ENCODE peak calls at places on chromosomes 12 and 14, in six cellular contexts. S is astrocyte, E is aorta, H is left ventricle myocardium inferior, V is A549, T is fibroblast of lung. O is an unnamed sample.
A peak's percentile ranks its signal among the peaks of the same experiment; 100 is the strongest.

GRCh38 chr12:10136637-10137205 is 6.7 kb upstream of the CLEC7A start:
- DNase-seq in S (no peak), E (no peak), H (no peak), V (no peak), T (no peak), O (no peak)

GRCh38 chr14:95023886-95024285 is 133.4 kb downstream of the DICER1 start:
- DNase-seq in S (peak; percentile 3), E (no peak), H (no peak), V (no peak), T (peak; percentile 3), O (no peak)

GRCh38 chr12:13241833-13242232 is 45.3 kb downstream of the EMP1 start:
- DNase-seq in S (no peak), E (no peak), H (no peak), V (peak; percentile 86), T (no peak), O (no peak)

GRCh38 chr14:93023039-93023438 is 92.7 kb downstream of the ITPK1 start:
- DNase-seq in S (no peak), E (no peak), H (no peak), V (peak; percentile 64), T (no peak), O (no peak)

GRCh38 chr12:47276253-47277070 is 196.7 kb upstream of the AMIGO2 start:
- DNase-seq in S (no peak), E (no peak), H (no peak), V (peak; percentile 85), T (peak; percentile 79), O (peak; percentile 64)

GRCh38 chr12:4858385-4858784 is 51.3 kb upstream of the KCNA1 start:
- DNase-seq in S (no peak), E (no peak), H (no peak), V (no peak), T (no peak), O (no peak)

GRCh38 chr14:83473846-83474245 is 1940.2 kb upstream of the SEL1L start:
- DNase-seq in S (peak; percentile 2), E (no peak), H (no peak), V (no peak), T (peak; percentile 24), O (no peak)

GRCh38 chr14:38951451-38951850 is 151.6 kb downstream of the SEC23A start:
- DNase-seq in S (peak; percentile 70), E (no peak), H (no peak), V (no peak), T (peak; percentile 80), O (no peak)

GRCh38 chr12:79934309-79935020 is 432 bp downstream of the PPP1R12A start:
- DNase-seq in S (peak; percentile 29), E (peak; percentile 79), H (no peak), V (no peak), T (peak; percentile 56), O (peak; percentile 62)

GRCh38 chr12:98750511-98750910 is 105.4 kb downstream of the APAF1 start:
- DNase-seq in S (no peak), E (no peak), H (no peak), V (no peak), T (peak; percentile 22), O (no peak)

GRCh38 chr12:5318874-5319273 is 113.0 kb upstream of the NTF3 start:
- DNase-seq in S (peak; percentile 65), E (no peak), H (no peak), V (no peak), T (peak; percentile 75), O (no peak)

GRCh38 chr12:115001538-115001937 is 317.6 kb upstream of the TBX3 start:
- DNase-seq in S (no peak), E (no peak), H (no peak), V (no peak), T (no peak), O (no peak)
- H3K4me3 ChIP-seq in S (no peak overlapping the region), E (no peak overlapping the region), H (no peak overlapping the region), V (no peak overlapping the region), T (no peak overlapping the region), O (no peak overlapping the region)

GRCh38 chr14:73732006-73732405 is 17.8 kb upstream of the PNMA1 start:
- DNase-seq in S (no peak), E (no peak), H (no peak), V (no peak), T (no peak), O (peak; percentile 19)
- H3K27ac ChIP-seq in S (no peak overlapping the region), E (peak overlapping the region; percentile 29), H (peak overlapping the region; percentile 55), V (no peak overlapping the region), T (no peak overlapping the region), O (no peak overlapping the region)

DNA sequence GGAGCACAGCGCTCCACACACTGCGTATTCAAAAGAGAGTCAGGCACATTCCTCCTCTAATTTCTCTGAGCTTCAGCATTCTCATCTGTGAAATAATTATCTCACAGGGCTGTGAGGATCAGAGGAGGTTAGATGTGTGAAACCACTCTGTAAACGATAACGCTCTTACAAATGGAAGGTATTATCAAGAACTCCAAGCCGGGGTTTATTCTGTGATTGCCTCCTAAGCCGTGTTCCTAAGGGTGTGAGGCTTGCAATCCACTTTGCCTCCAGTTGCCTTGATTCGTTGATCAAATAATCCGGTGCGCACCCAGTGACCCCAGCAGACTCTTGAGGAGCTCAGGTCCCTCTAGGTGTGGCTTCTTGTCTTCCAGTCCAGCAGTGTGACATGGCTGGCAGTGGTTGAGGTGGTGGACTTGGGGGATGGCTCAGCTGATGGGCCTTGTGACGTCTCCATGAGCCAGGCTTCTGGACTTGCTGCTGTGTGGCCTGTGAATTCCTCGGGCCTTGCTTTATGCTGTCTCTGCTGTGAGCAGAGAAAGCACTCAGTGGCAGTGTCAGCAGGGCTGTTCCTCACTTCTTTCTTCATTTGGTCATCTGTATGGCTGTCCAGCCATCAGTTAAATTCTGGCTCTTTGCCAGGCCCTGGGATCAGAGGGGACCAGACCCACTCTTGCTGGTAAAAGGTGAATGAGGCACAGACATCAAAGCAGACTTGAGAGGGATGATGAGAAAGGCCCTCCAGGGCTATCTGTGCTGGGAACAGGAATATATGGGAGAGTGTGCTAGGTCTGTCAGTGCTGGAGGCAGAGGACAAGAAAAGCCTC is 71.0 kb downstream of the SLC25A47 start:
- DNase-seq in S (no peak), E (no peak), H (no peak), V (no peak), T (no peak), O (no peak)
- H3K4me1 ChIP-seq in S (peaks cover 4% of the 10 kb centered on the region), E (no peaks in the 10 kb centered on the region), H (peaks cover 17% of the 10 kb centered on the region), V (peaks cover 42% of the 10 kb centered on the region), T (peaks cover 11% of the 10 kb centered on the region), O (peaks cover 11% of the 10 kb centered on the region)

GRCh38 chr14:23286020-23286903 is at the start of gene HOMEZ:
- DNase-seq in S (peak; percentile 97), E (peak; percentile 100), H (peak; percentile 99), V (peak; percentile 98), T (peak; percentile 98), O (peak; percentile 100)

GRCh38 chr14:23286904-23287479 is 1.1 kb upstream of the HOMEZ start:
- DNase-seq in S (no peak), E (no peak), H (no peak), V (no peak), T (no peak), O (no peak)

GRCh38 chr14:23285530-23286019 is 357 bp downstream of the HOMEZ start:
- DNase-seq in S (no peak), E (no peak), H (no peak), V (no peak), T (no peak), O (no peak)

GRCh38 chr14:23281247-23281646 is 4.7 kb downstream of the HOMEZ start:
- DNase-seq in S (no peak), E (no peak), H (no peak), V (no peak), T (no peak), O (no peak)

GRCh38 chr14:23284654-23285529 is 1.0 kb downstream of the HOMEZ start:
- DNase-seq in S (no peak), E (no peak), H (no peak), V (no peak), T (peak; percentile 6), O (no peak)
- H3K4me3 ChIP-seq in S (peak overlapping the region; percentile 91), E (peak overlapping the region; percentile 70), H (peak overlapping the region; percentile 86), V (peak overlapping the region; percentile 96), T (peak overlapping the region; percentile 92), O (peak overlapping the region; percentile 68)

DNA sequence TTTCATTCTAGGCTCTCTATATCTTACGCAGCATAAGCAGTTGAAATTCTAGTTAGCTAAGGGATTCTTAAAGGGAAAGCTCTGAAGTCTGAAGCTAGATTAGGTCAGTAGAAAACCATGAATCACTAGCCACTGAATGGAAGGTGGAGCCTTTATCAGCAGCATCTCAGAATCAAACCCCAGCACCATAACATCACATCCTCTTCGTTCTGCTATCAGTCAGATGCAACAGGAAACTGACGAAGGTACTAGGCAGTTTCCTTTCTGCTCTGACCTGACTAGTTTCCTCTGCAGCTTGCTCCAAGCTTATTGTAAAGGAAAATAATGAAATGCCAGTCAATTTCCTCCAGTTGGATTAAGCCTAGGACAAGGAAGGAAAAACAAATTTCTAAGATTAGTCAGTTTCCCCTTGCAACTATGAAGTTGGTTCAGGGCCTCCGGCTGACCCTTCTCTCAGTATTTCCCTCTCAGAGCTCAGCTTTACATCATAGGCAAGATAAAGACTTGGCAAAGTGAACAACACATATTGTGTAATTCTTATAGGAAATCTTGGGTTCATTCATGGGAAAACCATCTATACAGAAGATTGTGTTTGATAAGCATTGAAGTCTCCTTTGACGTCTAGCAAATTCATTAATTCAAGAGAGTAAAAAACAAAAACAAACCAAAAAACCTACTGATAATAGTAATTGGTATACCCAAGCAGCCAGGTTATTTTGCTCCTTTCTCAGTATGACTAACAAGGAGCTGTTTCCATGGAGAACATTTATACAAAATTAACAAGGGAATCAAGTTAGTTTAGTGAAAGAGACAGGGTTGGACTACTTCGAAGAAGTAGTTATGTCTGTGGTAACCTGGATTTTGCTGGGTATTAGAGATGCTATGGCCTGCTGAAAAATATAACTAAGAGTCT is 43.4 kb upstream of the CFAP54 start:
- DNase-seq in S (peak; percentile 98), E (no peak), H (no peak), V (peak; percentile 24), T (peak; percentile 97), O (no peak)
- H3K27ac ChIP-seq in S (peak overlapping the region; percentile 96), E (no peak overlapping the region), H (peak overlapping the region; percentile 89), V (no peak overlapping the region), T (peak overlapping the region; percentile 93), O (peak overlapping the region; percentile 99)

GRCh38 chr14:85987292-85987691 is 457.3 kb downstream of the FLRT2 start:
- DNase-seq in S (no peak), E (no peak), H (no peak), V (no peak), T (no peak), O (no peak)
- H3K4me1 ChIP-seq in S (no peaks in the 10 kb centered on the region), E (no peaks in the 10 kb centered on the region), H (no peaks in the 10 kb centered on the region), V (no peaks in the 10 kb centered on the region), T (no peaks in the 10 kb centered on the region), O (no peaks in the 10 kb centered on the region)

DNA sequence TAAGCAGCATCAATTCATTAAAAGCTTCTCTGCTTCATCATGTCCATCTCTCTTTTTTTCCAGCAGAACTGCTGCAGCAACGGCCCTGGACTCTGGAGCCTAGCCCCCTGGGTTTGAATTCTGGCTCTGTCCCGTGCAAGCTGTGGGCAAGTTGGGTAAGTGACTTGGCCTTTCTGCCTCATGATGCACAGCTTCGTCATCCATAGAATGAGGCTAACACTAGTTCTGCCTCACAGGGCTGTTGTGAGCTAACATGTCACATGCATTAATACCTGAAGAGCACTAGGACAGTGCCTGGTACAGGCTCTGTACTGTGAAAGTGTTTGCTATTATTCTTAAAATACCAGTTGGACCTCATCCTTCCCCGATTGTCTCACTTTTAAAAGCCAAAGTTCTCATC is 4.2 kb downstream of the KRT82 start:
- DNase-seq in S (no peak), E (no peak), H (no peak), V (no peak), T (no peak), O (no peak)
- H3K4me3 ChIP-seq in S (no peak overlapping the region), E (no peak overlapping the region), H (no peak overlapping the region), V (no peak overlapping the region), T (no peak overlapping the region), O (no peak overlapping the region)

GRCh38 chr14:96040836-96041371 is 1.7 kb downstream of the C14orf132 start:
- DNase-seq in S (peak; percentile 46), E (no peak), H (no peak), V (no peak), T (peak; percentile 49), O (no peak)
- H3K27ac ChIP-seq in S (no peak overlapping the region), E (no peak overlapping the region), H (no peak overlapping the region), V (no peak overlapping the region), T (no peak overlapping the region), O (no peak overlapping the region)